ENCODE peak calls at places on chromosomes 1 and 21, in six cellular contexts. T, S, C, W, M and F are unnamed samples.

GRCh38 chr1:235468970-235469369 is 35.3 kb downstream of the B3GALNT2 start:
- DNase-seq in C (peak; percentile 64), S (peak; percentile 7), T (no peak), W (no peak), M (no peak), F (peak; percentile 63)

GRCh38 chr1:230120949-230121381 is 53.9 kb downstream of the GALNT2 start:
- DNase-seq in W (no peak), T (no peak), C (no peak), M (peak; percentile 57), S (peak; percentile 44), F (peak; percentile 76)

GRCh38 chr1:209768354-209768774 is 12.5 kb downstream of the TRAF3IP3 start:
- DNase-seq in M (no peak), C (no peak), W (no peak), T (no peak), S (no peak), F (no peak)

GRCh38 chr1:211687462-211688215 is 12.2 kb upstream of the NEK2 start:
- DNase-seq in T (no peak), C (no peak), S (no peak), M (no peak), W (no peak), F (no peak)

GRCh38 chr1:36872126-36872754 is 162.1 kb downstream of the GRIK3 start:
- DNase-seq in S (no peak), C (no peak), W (no peak), T (no peak), M (no peak), F (no peak)

GRCh38 chr1:29342351-29342750 is 106.0 kb downstream of the PTPRU start:
- DNase-seq in T (no peak), S (no peak), C (no peak), M (no peak), W (no peak), F (no peak)

GRCh38 chr1:28447674-28448073 is 58.2 kb upstream of the RCC1 start:
- DNase-seq in W (no peak), T (no peak), M (no peak), C (no peak), S (no peak), F (no peak)

GRCh38 chr1:197868751-197869501 is 33.5 kb upstream of the C1orf53 start:
- DNase-seq in T (peak; percentile 52), M (peak; percentile 79), S (peak; percentile 64), W (peak; percentile 17), C (peak; percentile 70), F (peak; percentile 30)

DNA sequence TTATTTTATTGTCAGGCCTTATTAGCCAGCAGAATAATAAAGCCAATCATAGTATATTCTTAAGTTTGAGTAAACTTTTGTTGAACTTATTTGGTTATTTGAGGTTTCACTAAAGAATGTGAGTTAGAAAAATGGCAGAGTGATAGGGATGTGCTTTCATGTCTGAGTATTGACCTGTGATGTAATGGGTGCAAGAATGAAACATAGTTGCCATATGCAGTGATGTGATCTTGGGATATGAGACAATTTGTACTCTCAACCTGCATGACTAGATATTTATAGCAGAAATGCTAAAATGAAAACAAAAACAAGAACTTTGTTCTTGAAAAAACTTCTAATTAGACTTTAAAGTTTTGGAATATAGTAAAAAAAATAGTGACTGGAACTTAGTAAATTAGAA is 97.9 kb downstream of the DISP1 start:
- DNase-seq in W (no peak), M (no peak), C (peak; percentile 65), S (no peak), T (no peak), F (no peak)
- H2AK5ac ChIP-seq in W (no peak overlapping the region), M (no peak overlapping the region), C (no peak overlapping the region), S (no peak overlapping the region), T (no peak overlapping the region), F (no peak overlapping the region)

DNA sequence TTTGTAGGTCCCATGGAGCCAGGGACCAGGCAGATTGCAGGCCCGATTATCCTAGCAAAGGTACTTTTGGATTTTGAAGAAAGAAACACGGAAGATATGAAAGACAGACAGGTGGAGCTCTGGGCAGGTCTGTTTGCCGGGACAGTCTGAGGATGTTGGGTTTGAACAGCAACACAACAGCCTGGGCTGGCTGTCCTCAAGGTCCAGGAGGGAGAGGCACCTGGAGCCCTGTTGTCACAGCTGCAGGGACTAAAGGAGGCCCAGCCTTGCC is 14.6 kb downstream of the H6PD start:
- DNase-seq in M (no peak), S (no peak), W (no peak), C (no peak), T (no peak), F (no peak)
- H2AK5ac ChIP-seq in M (no peak overlapping the region), S (no peak overlapping the region), W (peak overlapping the region; percentile 60), C (no peak overlapping the region), T (no peak overlapping the region), F (no peak overlapping the region)

DNA sequence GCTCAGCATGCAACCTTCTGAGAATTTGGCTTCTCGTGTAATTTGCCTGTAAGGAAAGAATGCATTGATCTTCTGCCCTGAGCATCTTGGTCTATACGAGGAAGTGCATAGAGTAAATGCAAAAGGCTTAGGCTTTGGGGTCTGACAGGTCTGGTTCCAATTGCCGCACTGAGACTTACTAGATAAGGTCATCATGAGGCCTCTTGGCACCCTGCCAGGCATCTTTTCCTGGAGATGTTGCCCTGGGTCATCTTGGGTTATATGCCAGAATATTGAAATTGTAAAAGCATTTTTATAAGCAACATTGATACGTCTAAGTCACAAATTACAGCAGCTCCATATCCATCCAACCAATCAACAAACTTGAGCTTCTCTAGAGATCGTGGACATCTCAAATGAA is 108.8 kb upstream of the WARS2 start:
- DNase-seq in S (no peak), W (no peak), M (no peak), T (no peak), C (no peak), F (no peak)
- H2AK5ac ChIP-seq in S (no peak overlapping the region), W (no peak overlapping the region), M (no peak overlapping the region), T (no peak overlapping the region), C (no peak overlapping the region), F (no peak overlapping the region)

GRCh38 chr1:193179094-193179493 is 7.3 kb downstream of the B3GALT2 start:
- DNase-seq in S (no peak), W (no peak), M (no peak), C (no peak), T (no peak), F (no peak)
- H2AK5ac ChIP-seq in S (no peak overlapping the region), W (no peak overlapping the region), M (no peak overlapping the region), C (no peak overlapping the region), T (no peak overlapping the region), F (no peak overlapping the region)

GRCh38 chr21:46374761-46375389 is 50.9 kb downstream of the PCNT start:
- DNase-seq in W (no peak), C (no peak), M (no peak), S (no peak), T (no peak), F (no peak)

GRCh38 chr21:46371204-46372013 is 47.5 kb downstream of the PCNT start:
- DNase-seq in M (no peak), S (no peak), C (no peak), T (no peak), W (no peak), F (no peak)

GRCh38 chr21:46369520-46370235 is 45.7 kb downstream of the PCNT start:
- DNase-seq in T (no peak), W (no peak), C (no peak), S (no peak), M (no peak), F (no peak)

GRCh38 chr21:46368533-46369285 is 44.8 kb downstream of the PCNT start:
- DNase-seq in C (no peak), W (no peak), S (no peak), M (no peak), T (no peak), F (no peak)

GRCh38 chr21:46372014-46372485 is 48.1 kb downstream of the PCNT start:
- DNase-seq in T (no peak), C (no peak), W (no peak), S (no peak), M (no peak), F (no peak)
- H2AK5ac ChIP-seq in T (no peak overlapping the region), C (no peak overlapping the region), W (no peak overlapping the region), S (no peak overlapping the region), M (no peak overlapping the region), F (no peak overlapping the region)

DNA sequence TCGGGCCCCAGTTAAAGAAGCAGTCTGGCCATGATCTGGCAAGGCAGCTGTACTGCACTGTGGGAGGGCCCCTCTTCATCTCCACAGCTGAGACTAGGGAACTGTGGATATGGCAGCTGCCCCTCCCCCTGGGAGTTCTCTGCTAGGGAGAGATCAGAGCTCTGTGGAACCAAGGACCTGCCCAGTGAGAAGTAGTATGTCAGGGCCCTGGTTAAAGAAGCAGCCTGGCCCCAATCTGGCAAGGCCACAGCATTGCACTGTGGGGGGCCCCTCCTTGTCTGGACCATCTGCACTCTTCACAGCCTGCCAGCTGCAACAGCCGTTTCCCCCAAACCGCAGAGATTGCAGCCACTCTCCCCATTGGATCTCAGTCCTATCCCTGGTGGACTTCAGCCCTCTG is 208.5 kb downstream of the DNAH14 start:
- DNase-seq in W (no peak), M (peak; percentile 12), S (no peak), C (no peak), T (no peak), F (no peak)
- H2AK5ac ChIP-seq in W (no peak overlapping the region), M (no peak overlapping the region), S (no peak overlapping the region), C (no peak overlapping the region), T (no peak overlapping the region), F (no peak overlapping the region)

GRCh38 chr1:2279210-2279639 is 51.1 kb downstream of the SKI start:
- DNase-seq in T (peak; percentile 98), C (peak; percentile 94), M (peak; percentile 100), W (peak; percentile 91), S (peak; percentile 88), F (no peak)

GRCh38 chr1:2276803-2277580 is 48.9 kb downstream of the SKI start:
- DNase-seq in T (no peak), W (no peak), M (no peak), S (peak; percentile 34), C (peak; percentile 62), F (no peak)

GRCh38 chr1:2277741-2278488 is 49.8 kb downstream of the SKI start:
- DNase-seq in T (peak; percentile 38), C (no peak), M (peak; percentile 54), S (peak; percentile 15), W (no peak), F (no peak)

GRCh38 chr1:2279882-2280281 is 51.8 kb downstream of the SKI start:
- DNase-seq in T (no peak), C (no peak), M (no peak), S (no peak), W (no peak), F (no peak)

GRCh38 chr1:2278591-2279209 is 50.6 kb downstream of the SKI start:
- DNase-seq in C (no peak), S (no peak), T (peak; percentile 60), M (no peak), W (no peak), F (no peak)
- H2AK5ac ChIP-seq in C (peak overlapping the region; percentile 95), S (peak overlapping the region; percentile 79), T (no peak overlapping the region), M (peak overlapping the region; percentile 2), W (peak overlapping the region; percentile 99), F (peak overlapping the region; percentile 33)